ENCODE peak calls at places on chromosomes 16 and 17, in seven cellular contexts. One of them, this sample, is unnamed.

GRCh38 chr17:38885044-38885727 is 15.3 kb downstream of the LASP1 start:
- DNase-seq in sigmoid colon: no peak
- DNase-seq in adrenal gland: no peak
- DNase-seq in uterus: no peak
- DNase-seq in heart left ventricle: no peak
- DNase-seq in ovary: no peak
- DNase-seq in lower leg skin: no peak
- DNase-seq in this sample: no peak

GRCh38 chr16:66933776-66934137 is 445 bp downstream of the CIAO2B start:
- DNase-seq in heart left ventricle: no peak
- DNase-seq in lower leg skin: no peak
- DNase-seq in sigmoid colon: no peak
- DNase-seq in ovary: no peak
- DNase-seq in uterus: no peak
- DNase-seq in adrenal gland: no peak
- DNase-seq in this sample: no peak

GRCh38 chr17:83076930-83077329 is 2.5 kb upstream of the METRNL start:
- DNase-seq in heart left ventricle: no peak
- DNase-seq in lower leg skin: no peak
- DNase-seq in uterus: no peak
- DNase-seq in ovary: no peak
- DNase-seq in sigmoid colon: no peak
- DNase-seq in adrenal gland: no peak
- DNase-seq in this sample: no peak

GRCh38 chr16:85304337-85304736 is 192.1 kb upstream of the CIBAR2 start:
- DNase-seq in adrenal gland: no peak
- DNase-seq in heart left ventricle: no peak
- DNase-seq in ovary: no peak
- DNase-seq in lower leg skin: no peak
- DNase-seq in sigmoid colon: no peak
- DNase-seq in uterus: no peak
- DNase-seq in this sample: no peak

GRCh38 chr17:13600475-13601316 is 1.0 kb downstream of the HS3ST3A1 start:
- DNase-seq in sigmoid colon: no peak
- DNase-seq in adrenal gland: no peak
- DNase-seq in ovary: peak
- DNase-seq in heart left ventricle: no peak
- DNase-seq in lower leg skin: no peak
- DNase-seq in uterus: no peak
- DNase-seq in this sample: no peak

GRCh38 chr16:30458561-30459394 is 13.1 kb upstream of the SEPHS2 start:
- DNase-seq in heart left ventricle: peak
- DNase-seq in uterus: no peak
- DNase-seq in ovary: no peak
- DNase-seq in lower leg skin: peak
- DNase-seq in adrenal gland: peak
- DNase-seq in sigmoid colon: peak
- DNase-seq in this sample: no peak

GRCh38 chr17:57106107-57106835 is 21.2 kb downstream of the AKAP1 start:
- DNase-seq in uterus: no peak
- DNase-seq in adrenal gland: no peak
- DNase-seq in lower leg skin: no peak
- DNase-seq in sigmoid colon: no peak
- DNase-seq in heart left ventricle: peak
- DNase-seq in ovary: no peak
- DNase-seq in this sample: no peak

GRCh38 chr17:65627108-65627507 is 65.7 kb upstream of the AXIN2 start:
- DNase-seq in ovary: no peak
- DNase-seq in uterus: no peak
- DNase-seq in adrenal gland: peak
- DNase-seq in lower leg skin: peak
- DNase-seq in sigmoid colon: no peak
- DNase-seq in heart left ventricle: no peak
- DNase-seq in this sample: no peak

GRCh38 chr16:35431829-35432663 is 1972.6 kb downstream of the TP53TG3F start:
- DNase-seq in uterus: no peak
- DNase-seq in adrenal gland: no peak
- DNase-seq in ovary: no peak
- DNase-seq in lower leg skin: no peak
- DNase-seq in heart left ventricle: no peak
- DNase-seq in sigmoid colon: no peak
- DNase-seq in this sample: peak

GRCh38 chr16:89026121-89026612 is 49.2 kb upstream of the CBFA2T3 start:
- DNase-seq in ovary: no peak
- DNase-seq in heart left ventricle: no peak
- DNase-seq in adrenal gland: no peak
- DNase-seq in lower leg skin: no peak
- DNase-seq in uterus: no peak
- DNase-seq in sigmoid colon: no peak
- DNase-seq in this sample: no peak

GRCh38 chr17:74253036-74253435 is 21.0 kb upstream of the DNAI2 start:
- DNase-seq in heart left ventricle: no peak
- DNase-seq in adrenal gland: no peak
- DNase-seq in lower leg skin: no peak
- DNase-seq in uterus: no peak
- DNase-seq in ovary: no peak
- DNase-seq in sigmoid colon: no peak
- DNase-seq in this sample: no peak

GRCh38 chr16:86511317-86512161 is 1.2 kb downstream of the FOXF1 start:
- DNase-seq in heart left ventricle: no peak
- DNase-seq in ovary: no peak
- DNase-seq in lower leg skin: no peak
- DNase-seq in uterus: no peak
- DNase-seq in sigmoid colon: peak
- DNase-seq in adrenal gland: no peak
- DNase-seq in this sample: no peak

GRCh38 chr17:47297661-47298400 is 25.9 kb upstream of the EFCAB13 start:
- DNase-seq in lower leg skin: no peak
- DNase-seq in sigmoid colon: no peak
- DNase-seq in uterus: no peak
- DNase-seq in ovary: no peak
- DNase-seq in heart left ventricle: no peak
- DNase-seq in adrenal gland: no peak
- DNase-seq in this sample: no peak

GRCh38 chr16:22693670-22694340 is 120.2 kb upstream of the HS3ST2 start:
- DNase-seq in heart left ventricle: no peak
- DNase-seq in adrenal gland: no peak
- DNase-seq in lower leg skin: peak
- DNase-seq in uterus: no peak
- DNase-seq in sigmoid colon: no peak
- DNase-seq in ovary: no peak
- DNase-seq in this sample: no peak

GRCh38 chr17:74873874-74874614 is 1.2 kb upstream of the FDXR start:
- DNase-seq in adrenal gland: no peak
- DNase-seq in heart left ventricle: no peak
- DNase-seq in sigmoid colon: no peak
- DNase-seq in lower leg skin: no peak
- DNase-seq in ovary: no peak
- DNase-seq in uterus: no peak
- DNase-seq in this sample: peak

GRCh38 chr16:75010427-75010826 is 11.6 kb downstream of the ZNRF1 start:
- DNase-seq in uterus: no peak
- DNase-seq in ovary: no peak
- DNase-seq in lower leg skin: no peak
- DNase-seq in sigmoid colon: no peak
- DNase-seq in heart left ventricle: no peak
- DNase-seq in adrenal gland: no peak
- DNase-seq in this sample: no peak

GRCh38 chr17:740240-741055 is 8.1 kb downstream of the TLCD3A start:
- DNase-seq in uterus: no peak
- DNase-seq in heart left ventricle: no peak
- DNase-seq in ovary: no peak
- DNase-seq in adrenal gland: no peak
- DNase-seq in sigmoid colon: no peak
- DNase-seq in lower leg skin: no peak
- DNase-seq in this sample: no peak
- TF ChIP-seq POLR2A in uterus: no peak
- TF ChIP-seq POLR2A in heart left ventricle: no peak
- TF ChIP-seq POLR2A in ovary: no peak
- TF ChIP-seq POLR2A in adrenal gland: no peak
- TF ChIP-seq POLR2A in sigmoid colon: no peak
- TF ChIP-seq POLR2A in lower leg skin: no peak
- TF ChIP-seq POLR2A in this sample: no peak

GRCh38 chr16:720507-720989 is 398 bp upstream of the ANTKMT start:
- DNase-seq in lower leg skin: no peak
- DNase-seq in sigmoid colon: peak
- DNase-seq in uterus: peak
- DNase-seq in ovary: no peak
- DNase-seq in adrenal gland: peak
- DNase-seq in heart left ventricle: peak
- DNase-seq in this sample: no peak

GRCh38 chr16:720990-721764 is at the start of gene ANTKMT:
- DNase-seq in uterus: peak
- DNase-seq in sigmoid colon: peak
- DNase-seq in heart left ventricle: peak
- DNase-seq in ovary: peak
- DNase-seq in adrenal gland: peak
- DNase-seq in lower leg skin: peak
- DNase-seq in this sample: peak

GRCh38 chr16:722835-723633 is 2.1 kb downstream of the ANTKMT start:
- DNase-seq in sigmoid colon: no peak
- DNase-seq in ovary: no peak
- DNase-seq in adrenal gland: no peak
- DNase-seq in lower leg skin: no peak
- DNase-seq in uterus: no peak
- DNase-seq in heart left ventricle: no peak
- DNase-seq in this sample: no peak

GRCh38 chr16:723695-724094 is 2.5 kb downstream of the CCDC78 start:
- DNase-seq in heart left ventricle: no peak
- DNase-seq in lower leg skin: no peak
- DNase-seq in adrenal gland: no peak
- DNase-seq in sigmoid colon: no peak
- DNase-seq in uterus: no peak
- DNase-seq in ovary: no peak
- DNase-seq in this sample: no peak

GRCh38 chr16:721765-722481 is 977 bp downstream of the ANTKMT start:
- DNase-seq in adrenal gland: no peak
- DNase-seq in uterus: no peak
- DNase-seq in lower leg skin: no peak
- DNase-seq in ovary: no peak
- DNase-seq in sigmoid colon: no peak
- DNase-seq in heart left ventricle: no peak
- DNase-seq in this sample: no peak
- TF ChIP-seq POLR2A in adrenal gland: no peak
- TF ChIP-seq POLR2A in uterus: no peak
- TF ChIP-seq POLR2A in lower leg skin: no peak
- TF ChIP-seq POLR2A in ovary: no peak
- TF ChIP-seq POLR2A in sigmoid colon: no peak
- TF ChIP-seq POLR2A in heart left ventricle: no peak
- TF ChIP-seq POLR2A in this sample: no peak

DNA sequence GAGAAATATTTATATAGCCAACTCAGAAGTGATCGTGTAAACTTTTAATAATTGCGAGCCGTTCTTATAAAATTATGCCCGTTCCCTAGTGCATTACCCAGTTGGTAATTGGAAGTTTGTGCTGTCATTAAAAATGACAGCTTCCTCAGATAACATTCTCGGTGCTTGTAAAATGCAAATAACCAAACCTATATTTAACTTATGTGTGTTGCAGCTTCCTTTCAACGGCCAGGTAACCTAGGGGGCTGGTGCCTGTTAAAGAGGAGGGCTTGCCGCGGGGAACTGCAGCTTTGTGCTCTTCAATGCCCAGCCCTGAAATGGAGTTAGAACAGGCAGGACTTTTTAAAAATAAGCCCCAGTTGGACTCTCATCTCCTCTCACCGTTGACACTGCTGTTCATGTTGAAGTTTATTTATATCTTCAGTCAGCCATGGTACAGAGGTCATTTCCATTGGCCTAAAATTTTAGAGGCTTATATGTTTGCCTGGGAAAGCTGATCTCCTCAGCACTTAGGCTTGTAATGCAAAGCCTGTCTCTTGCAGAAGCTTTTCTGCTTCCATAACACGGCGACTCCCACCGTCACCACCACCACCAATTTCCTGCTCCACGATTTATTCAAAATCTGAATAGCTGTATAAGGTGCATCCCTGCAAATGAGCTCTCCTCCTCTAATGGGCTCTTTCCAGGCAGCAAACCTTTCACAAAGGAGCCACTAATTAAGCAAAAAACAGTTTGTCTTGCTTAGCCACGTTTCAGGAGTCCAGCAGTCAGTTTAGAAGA is 74.7 kb downstream of the RPA1 start:
- DNase-seq in sigmoid colon: no peak
- DNase-seq in ovary: no peak
- DNase-seq in uterus: no peak
- DNase-seq in heart left ventricle: no peak
- DNase-seq in adrenal gland: no peak
- DNase-seq in lower leg skin: no peak
- DNase-seq in this sample: no peak
- TF ChIP-seq POLR2A in sigmoid colon: no peak
- TF ChIP-seq POLR2A in ovary: no peak
- TF ChIP-seq POLR2A in uterus: no peak
- TF ChIP-seq POLR2A in heart left ventricle: no peak
- TF ChIP-seq POLR2A in adrenal gland: no peak
- TF ChIP-seq POLR2A in lower leg skin: no peak
- TF ChIP-seq POLR2A in this sample: no peak

DNA sequence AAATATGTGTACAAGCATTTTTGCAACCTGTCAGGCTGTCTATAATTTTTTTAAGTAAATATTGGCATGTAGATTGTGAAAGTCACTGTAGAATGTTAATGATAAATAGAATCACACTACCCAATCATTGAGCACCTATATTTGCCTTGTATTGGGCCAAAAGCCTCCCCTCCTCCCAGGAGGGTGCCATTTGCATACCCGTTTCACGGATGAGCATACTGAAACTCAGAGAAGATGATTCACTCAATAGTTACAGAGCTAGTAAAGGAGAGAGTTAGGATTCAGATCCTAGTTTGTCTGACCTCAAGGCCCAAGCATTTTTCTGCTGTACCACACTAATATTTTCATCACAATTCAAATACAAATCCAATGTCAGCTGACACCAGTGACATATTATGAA is 299.7 kb upstream of the CDH11 start:
- DNase-seq in uterus: no peak
- DNase-seq in lower leg skin: no peak
- DNase-seq in sigmoid colon: no peak
- DNase-seq in heart left ventricle: no peak
- DNase-seq in ovary: no peak
- DNase-seq in adrenal gland: no peak
- DNase-seq in this sample: no peak
- TF ChIP-seq POLR2A in uterus: no peak
- TF ChIP-seq POLR2A in lower leg skin: no peak
- TF ChIP-seq POLR2A in sigmoid colon: no peak
- TF ChIP-seq POLR2A in heart left ventricle: no peak
- TF ChIP-seq POLR2A in ovary: no peak
- TF ChIP-seq POLR2A in adrenal gland: no peak
- TF ChIP-seq POLR2A in this sample: no peak

GRCh38 chr17:27430383-27430840 is 25.8 kb upstream of the KSR1 start:
- DNase-seq in uterus: no peak
- DNase-seq in heart left ventricle: no peak
- DNase-seq in sigmoid colon: no peak
- DNase-seq in adrenal gland: no peak
- DNase-seq in ovary: no peak
- DNase-seq in lower leg skin: no peak
- DNase-seq in this sample: no peak
- TF ChIP-seq POLR2A in uterus: no peak
- TF ChIP-seq POLR2A in heart left ventricle: no peak
- TF ChIP-seq POLR2A in sigmoid colon: no peak
- TF ChIP-seq POLR2A in adrenal gland: no peak
- TF ChIP-seq POLR2A in ovary: no peak
- TF ChIP-seq POLR2A in lower leg skin: no peak
- TF ChIP-seq POLR2A in this sample: no peak

GRCh38 chr17:7476474-7476873 is 3.0 kb downstream of the ZBTB4 start:
- DNase-seq in uterus: no peak
- DNase-seq in ovary: no peak
- DNase-seq in lower leg skin: no peak
- DNase-seq in adrenal gland: no peak
- DNase-seq in heart left ventricle: no peak
- DNase-seq in sigmoid colon: no peak
- DNase-seq in this sample: peak
- TF ChIP-seq POLR2A in uterus: no peak
- TF ChIP-seq POLR2A in ovary: no peak
- TF ChIP-seq POLR2A in lower leg skin: no peak
- TF ChIP-seq POLR2A in adrenal gland: no peak
- TF ChIP-seq POLR2A in heart left ventricle: no peak
- TF ChIP-seq POLR2A in sigmoid colon: no peak
- TF ChIP-seq POLR2A in this sample: no peak